ENCODE peak calls at places on chromosome 20, in nine cellular contexts. L is esophagus muscularis mucosa, X is activated B cell treated with CpG ODN at 0.5 μM for 24 hours, W is WTC11, P is cardiac fibroblast, F is DND-41, B is GM20000, N is GM10248, U is lower lobe of right lung. Y is an unnamed sample.

GRCh38 chr20:60447703-60448102 is 489.5 kb downstream of the CDH26 start:
- DNase-seq in L (peak), X (no peak), W (no peak), P (no peak), F (no peak), B (no peak), N (no peak), U (no peak), Y (no peak)

GRCh38 chr20:56433880-56434255 is 21.8 kb downstream of the CASS4 start:
- DNase-seq in L (no peak), X (no peak), W (no peak), P (peak), F (no peak), B (no peak), N (no peak), U (no peak), Y (no peak)

GRCh38 chr20:53052380-53052779 is 80.2 kb downstream of the TSHZ2 start:
- DNase-seq in L (peak), X (no peak), W (no peak), P (no peak), F (no peak), B (no peak), N (no peak), U (no peak), Y (no peak)

GRCh38 chr20:56360899-56361199 is 2.1 kb downstream of the FAM210B start:
- DNase-seq in L (no peak), X (no peak), W (peak), P (no peak), F (no peak), B (no peak), N (no peak), U (no peak), Y (no peak)

GRCh38 chr20:16111853-16112412 is 461.3 kb downstream of the KIF16B start:
- DNase-seq in L (no peak), X (no peak), W (no peak), P (no peak), F (no peak), B (no peak), N (no peak), U (no peak), Y (no peak)

GRCh38 chr20:8535403-8536003 is 403.4 kb downstream of the PLCB1 start:
- DNase-seq in L (no peak), X (no peak), W (peak), P (peak), F (peak), B (peak), N (no peak), U (no peak), Y (no peak)

GRCh38 chr20:41018153-41018552 is 10.5 kb upstream of the TOP1 start:
- DNase-seq in L (no peak), X (no peak), W (no peak), P (no peak), F (no peak), B (no peak), N (no peak), U (no peak), Y (no peak)

GRCh38 chr20:35312348-35312747 is 20.1 kb upstream of the FAM83C start:
- DNase-seq in L (no peak), X (no peak), W (no peak), P (peak), F (no peak), B (no peak), N (no peak), U (no peak), Y (no peak)

GRCh38 chr20:14925286-14925685 is 587.9 kb upstream of the FLRT3 start:
- DNase-seq in L (no peak), X (no peak), W (no peak), P (no peak), F (no peak), B (no peak), N (no peak), U (no peak), Y (no peak)

GRCh38 chr20:6184086-6184485 is 61.3 kb upstream of the FERMT1 start:
- DNase-seq in L (no peak), X (no peak), W (peak), P (no peak), F (no peak), B (no peak), N (no peak), U (no peak), Y (no peak)
- TF ChIP-seq CTCF in L (no peak), X (no peak), W (peak), P (no peak), F (peak), B (peak), N (no peak), U (no peak), Y (no peak)

GRCh38 chr20:47664068-47664437 is 121.2 kb downstream of the SULF2 start:
- DNase-seq in L (no peak), X (peak), W (no peak), P (no peak), F (no peak), B (no peak), N (no peak), U (no peak), Y (no peak)
- TF ChIP-seq CTCF in L (no peak), X (no peak), W (no peak), P (no peak), F (no peak), B (no peak), N (no peak), U (no peak), Y (peak)

GRCh38 chr20:50282592-50283241 is 92.1 kb downstream of the CEBPB start:
- DNase-seq in L (no peak), X (no peak), W (no peak), P (no peak), F (no peak), B (no peak), N (no peak), U (no peak), Y (no peak)

GRCh38 chr20:50279988-50280850 is 89.6 kb downstream of the CEBPB start:
- DNase-seq in L (no peak), X (no peak), W (no peak), P (no peak), F (no peak), B (no peak), N (no peak), U (no peak), Y (no peak)

GRCh38 chr20:50283370-50283769 is 92.7 kb downstream of the CEBPB start:
- DNase-seq in L (no peak), X (no peak), W (no peak), P (no peak), F (no peak), B (no peak), N (no peak), U (no peak), Y (no peak)

GRCh38 chr20:50280851-50281655 is 90.4 kb downstream of the CEBPB start:
- DNase-seq in L (no peak), X (no peak), W (no peak), P (no peak), F (no peak), B (no peak), N (no peak), U (no peak), Y (no peak)

DNA sequence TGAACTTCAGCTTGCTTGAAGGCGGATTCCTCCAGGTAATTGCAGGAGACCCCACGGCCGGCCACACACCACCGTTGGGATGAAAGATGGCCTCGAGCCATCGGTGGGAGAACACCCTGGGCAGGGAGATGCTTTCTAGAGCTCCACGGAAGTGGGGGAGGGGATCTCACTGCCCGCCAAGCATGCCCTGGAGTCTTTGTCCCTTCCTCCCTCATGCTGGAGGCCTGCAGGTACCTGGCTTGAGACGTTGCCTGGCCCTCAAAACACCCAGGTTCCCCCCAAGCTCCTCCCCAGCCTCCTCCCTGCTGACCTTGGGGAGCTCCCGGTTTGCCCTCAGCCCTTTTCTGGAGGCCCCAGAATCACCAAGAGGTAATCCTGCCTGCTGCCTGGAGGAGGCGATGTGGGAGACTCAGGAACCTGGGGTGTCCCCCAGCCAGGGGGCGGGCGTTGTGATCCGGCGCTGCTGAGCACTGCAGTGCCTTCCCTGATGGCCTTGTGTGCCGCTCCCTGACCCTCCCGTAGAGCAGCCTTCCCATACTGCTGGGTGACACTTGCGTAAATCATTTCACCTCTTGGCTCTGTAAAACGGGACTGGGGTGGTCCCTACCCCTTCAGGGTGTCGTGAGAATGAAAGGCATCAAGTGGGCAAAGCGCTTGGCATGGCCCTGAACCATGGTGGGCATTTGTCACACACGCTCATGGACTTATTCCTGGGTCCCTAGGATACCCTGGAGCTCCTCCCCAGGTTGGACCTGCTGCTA is 91.4 kb downstream of the CEBPB start:
- DNase-seq in L (no peak), X (no peak), W (peak), P (no peak), F (peak), B (no peak), N (no peak), U (no peak), Y (no peak)
- TF ChIP-seq CTCF in L (no peak), X (no peak), W (no peak), P (no peak), F (peak), B (no peak), N (peak), U (no peak), Y (no peak)

DNA sequence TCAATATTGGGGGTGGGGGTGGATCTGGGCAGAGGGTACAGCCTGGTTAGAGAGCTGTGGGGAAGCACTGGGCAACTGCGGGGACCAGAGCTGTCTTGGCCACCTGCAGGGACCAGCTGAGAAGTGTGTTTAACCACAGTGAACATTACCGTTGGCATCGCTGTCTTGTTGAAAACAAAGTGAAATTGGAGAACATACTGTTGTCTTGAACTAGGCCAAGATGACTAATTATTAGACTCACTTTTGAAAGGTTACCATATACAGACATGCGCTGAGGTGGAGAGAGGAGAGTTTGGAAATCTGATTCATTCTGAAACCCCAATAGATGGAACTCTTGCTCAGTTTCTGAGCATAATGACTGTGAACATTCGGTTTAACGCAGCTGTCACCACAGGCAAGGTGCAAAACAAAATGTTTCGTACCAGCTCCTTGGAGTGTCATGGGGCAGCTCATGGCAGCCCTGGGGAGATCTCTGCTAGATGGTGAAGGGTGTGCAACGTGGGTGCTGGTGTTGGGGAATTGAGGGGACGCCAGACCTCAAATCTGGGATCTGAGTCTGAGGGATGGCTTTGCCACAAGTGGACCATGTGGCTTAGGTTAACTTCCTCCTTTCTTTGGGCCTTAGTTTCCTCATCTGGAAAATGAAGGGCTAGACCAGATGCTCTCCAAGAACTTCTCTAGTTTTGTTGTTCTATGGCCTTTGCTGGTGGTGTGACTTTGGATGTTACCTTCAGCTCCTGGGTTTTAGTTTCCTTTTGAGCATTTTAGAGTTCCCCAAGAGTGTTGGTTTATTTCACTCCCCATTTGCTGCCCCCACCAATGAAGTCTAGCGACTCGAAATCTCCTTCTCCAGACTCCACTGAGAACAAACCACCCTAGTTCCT is 24.6 kb upstream of the GTSF1L start:
- DNase-seq in L (no peak), X (peak), W (no peak), P (peak), F (peak), B (peak), N (peak), U (no peak), Y (peak)
- TF ChIP-seq CTCF in L (peak), X (no peak), W (no peak), P (no peak), F (no peak), B (no peak), N (no peak), U (no peak), Y (no peak)

DNA sequence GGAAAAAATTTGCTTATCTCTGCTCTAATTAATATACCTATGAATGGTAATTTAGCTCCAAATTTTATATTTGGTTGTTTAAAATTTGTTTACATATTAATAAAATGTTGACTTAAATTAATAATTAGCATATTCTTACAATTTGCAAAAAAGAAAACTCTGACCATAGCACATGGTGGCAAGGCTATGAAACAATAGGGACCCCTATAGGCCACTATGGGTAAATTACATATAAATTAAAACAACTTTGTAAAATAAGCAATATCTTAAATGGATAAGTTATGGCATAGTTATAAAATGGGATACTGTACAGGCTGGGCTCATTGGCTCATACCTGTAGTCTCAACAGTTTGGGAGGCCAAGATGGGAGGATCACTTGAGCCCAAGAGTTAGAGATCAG is 76.0 kb downstream of the MKKS start:
- DNase-seq in L (no peak), X (no peak), W (no peak), P (peak), F (no peak), B (no peak), N (no peak), U (no peak), Y (no peak)
- TF ChIP-seq CTCF in L (no peak), X (no peak), W (peak), P (peak), F (peak), B (no peak), N (no peak), U (peak), Y (peak)

DNA sequence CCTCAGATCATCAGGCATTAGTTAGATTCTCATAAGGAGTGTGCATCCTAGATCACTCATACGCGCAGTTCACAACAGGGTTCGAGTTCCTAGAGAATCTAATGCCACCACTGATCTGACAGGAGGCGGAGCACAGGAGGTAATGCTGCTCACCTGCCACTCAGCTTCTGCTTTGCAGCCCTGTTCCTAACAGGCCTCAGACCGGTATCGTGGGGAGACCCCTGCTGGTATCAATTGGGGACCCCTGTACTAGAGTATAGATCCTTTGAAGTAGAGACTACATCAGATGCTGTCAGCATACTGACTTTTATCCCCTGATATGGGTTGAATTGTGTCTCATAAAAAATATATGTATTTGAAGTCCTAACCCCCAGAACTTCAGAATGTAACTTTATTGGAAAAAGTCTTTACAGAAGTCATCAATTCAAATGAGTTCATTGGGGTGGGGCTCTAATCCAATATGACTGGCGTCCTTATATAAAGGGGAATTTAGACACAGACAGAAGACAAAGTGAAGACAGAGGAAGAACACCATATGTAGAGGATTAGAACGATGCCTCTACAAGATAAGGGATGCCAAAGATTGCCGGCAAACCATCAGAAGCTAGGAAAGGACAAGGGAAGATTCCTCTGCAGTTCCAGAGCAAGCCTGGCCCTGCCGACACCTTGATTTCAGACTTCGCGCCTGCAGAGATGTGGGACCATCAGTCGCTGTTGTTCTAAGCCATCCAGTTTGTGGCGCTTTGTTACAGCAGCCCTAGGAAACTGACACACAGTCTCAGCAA is 104.4 kb upstream of the BTBD3 start:
- DNase-seq in L (no peak), X (no peak), W (peak), P (no peak), F (no peak), B (no peak), N (no peak), U (no peak), Y (no peak)
- TF ChIP-seq CTCF in L (no peak), X (no peak), W (no peak), P (no peak), F (no peak), B (no peak), N (no peak), U (no peak), Y (no peak)

GRCh38 chr20:37445041-37445440 is 76.0 kb upstream of the NNAT start:
- DNase-seq in L (no peak), X (no peak), W (no peak), P (no peak), F (no peak), B (no peak), N (no peak), U (no peak), Y (no peak)
- TF ChIP-seq CTCF in L (no peak), X (no peak), W (no peak), P (no peak), F (no peak), B (no peak), N (no peak), U (no peak), Y (no peak)

GRCh38 chr20:44521484-44522481 is at the start of gene SERINC3:
- DNase-seq in L (peak), X (peak), W (peak), P (peak), F (peak), B (peak), N (peak), U (peak), Y (peak)
- TF ChIP-seq CTCF in L (peak), X (no peak), W (no peak), P (no peak), F (peak), B (no peak), N (peak), U (no peak), Y (no peak)

Y was measured in natural killer cell.